ENCODE peak calls at places on chromosomes 7 and 10, in ten cellular contexts. One of them, this sample, is unnamed.

GRCh38 chr10:74988055-74988773 is 123.2 kb upstream of the SAMD8 start:
- DNase-seq in AG09319: no peak
- DNase-seq in iPS-NIHi11: no peak
- DNase-seq in nephron progenitor cell: no peak
- DNase-seq in mesenchymal stem cell: no peak
- DNase-seq in kidney tubule cell: no peak
- DNase-seq in dorsolateral prefrontal cortex: no peak
- DNase-seq in Right ventricle myocardium inferior: no peak
- DNase-seq in kidney: no peak
- DNase-seq in SW 1271: no peak
- DNase-seq in this sample: no peak

GRCh38 chr7:97430001-97430400 is 301.9 kb upstream of the TAC1 start:
- DNase-seq in AG09319: no peak
- DNase-seq in iPS-NIHi11: no peak
- DNase-seq in nephron progenitor cell: no peak
- DNase-seq in mesenchymal stem cell: no peak
- DNase-seq in kidney tubule cell: no peak
- DNase-seq in dorsolateral prefrontal cortex: no peak
- DNase-seq in Right ventricle myocardium inferior: no peak
- DNase-seq in kidney: no peak
- DNase-seq in SW 1271: no peak
- DNase-seq in this sample: no peak

GRCh38 chr10:22986771-22987542 is 59.1 kb downstream of the ARMC3 start:
- DNase-seq in AG09319: no peak
- DNase-seq in iPS-NIHi11: no peak
- DNase-seq in nephron progenitor cell: no peak
- DNase-seq in mesenchymal stem cell: peak
- DNase-seq in kidney tubule cell: peak
- DNase-seq in dorsolateral prefrontal cortex: no peak
- DNase-seq in Right ventricle myocardium inferior: no peak
- DNase-seq in kidney: no peak
- DNase-seq in SW 1271: peak
- DNase-seq in this sample: no peak

GRCh38 chr7:106372121-106372520 is 87.3 kb upstream of the NAMPT start:
- DNase-seq in AG09319: no peak
- DNase-seq in iPS-NIHi11: no peak
- DNase-seq in nephron progenitor cell: no peak
- DNase-seq in mesenchymal stem cell: no peak
- DNase-seq in kidney tubule cell: peak
- DNase-seq in dorsolateral prefrontal cortex: no peak
- DNase-seq in Right ventricle myocardium inferior: no peak
- DNase-seq in kidney: no peak
- DNase-seq in SW 1271: no peak
- DNase-seq in this sample: no peak

GRCh38 chr7:117531845-117532244 is 52.0 kb downstream of the CFTR start:
- DNase-seq in AG09319: no peak
- DNase-seq in iPS-NIHi11: no peak
- DNase-seq in nephron progenitor cell: no peak
- DNase-seq in mesenchymal stem cell: no peak
- DNase-seq in kidney tubule cell: no peak
- DNase-seq in dorsolateral prefrontal cortex: no peak
- DNase-seq in Right ventricle myocardium inferior: no peak
- DNase-seq in kidney: no peak
- DNase-seq in SW 1271: no peak
- DNase-seq in this sample: no peak

GRCh38 chr10:100501423-100501822 is 18.2 kb downstream of the SEC31B start:
- DNase-seq in AG09319: peak
- DNase-seq in iPS-NIHi11: no peak
- DNase-seq in nephron progenitor cell: no peak
- DNase-seq in mesenchymal stem cell: no peak
- DNase-seq in kidney tubule cell: no peak
- DNase-seq in dorsolateral prefrontal cortex: no peak
- DNase-seq in Right ventricle myocardium inferior: no peak
- DNase-seq in kidney: no peak
- DNase-seq in SW 1271: no peak
- DNase-seq in this sample: no peak

GRCh38 chr10:86632009-86632800 is 22.1 kb upstream of the OPN4 start:
- DNase-seq in AG09319: no peak
- DNase-seq in iPS-NIHi11: peak
- DNase-seq in nephron progenitor cell: peak
- DNase-seq in mesenchymal stem cell: peak
- DNase-seq in kidney tubule cell: peak
- DNase-seq in dorsolateral prefrontal cortex: no peak
- DNase-seq in Right ventricle myocardium inferior: peak
- DNase-seq in kidney: no peak
- DNase-seq in SW 1271: no peak
- DNase-seq in this sample: peak

GRCh38 chr7:26508917-26509316 is 217.3 kb downstream of the SNX10 start:
- DNase-seq in AG09319: no peak
- DNase-seq in iPS-NIHi11: peak
- DNase-seq in nephron progenitor cell: no peak
- DNase-seq in mesenchymal stem cell: no peak
- DNase-seq in kidney tubule cell: no peak
- DNase-seq in dorsolateral prefrontal cortex: no peak
- DNase-seq in Right ventricle myocardium inferior: no peak
- DNase-seq in kidney: no peak
- DNase-seq in SW 1271: no peak
- DNase-seq in this sample: no peak

GRCh38 chr7:98628418-98628817 is 11.3 kb downstream of the NPTX2 start:
- DNase-seq in AG09319: no peak
- DNase-seq in iPS-NIHi11: no peak
- DNase-seq in nephron progenitor cell: no peak
- DNase-seq in mesenchymal stem cell: no peak
- DNase-seq in kidney tubule cell: no peak
- DNase-seq in dorsolateral prefrontal cortex: no peak
- DNase-seq in Right ventricle myocardium inferior: no peak
- DNase-seq in kidney: no peak
- DNase-seq in SW 1271: no peak
- DNase-seq in this sample: no peak

GRCh38 chr7:51220226-51220625 is 96.4 kb downstream of the COBL start:
- DNase-seq in AG09319: no peak
- DNase-seq in iPS-NIHi11: no peak
- DNase-seq in nephron progenitor cell: no peak
- DNase-seq in mesenchymal stem cell: no peak
- DNase-seq in kidney tubule cell: no peak
- DNase-seq in dorsolateral prefrontal cortex: no peak
- DNase-seq in Right ventricle myocardium inferior: no peak
- DNase-seq in kidney: no peak
- DNase-seq in SW 1271: no peak
- DNase-seq in this sample: no peak

This sample was measured in WTC11.